ENCODE peak calls at places on chromosomes 7 and 10, in six cellular contexts. B is fibroblast of lung, V is tibial artery, T is cardiac fibroblast, D is HL-60, L is neural progenitor cell. Z is an unnamed sample.

GRCh38 chr10:47359626-47360418 is 11.7 kb downstream of the RBP3 start:
- DNase-seq in B (no peak), V (peak; percentile 35), T (no peak), D (no peak), L (no peak), Z (no peak)

GRCh38 chr10:42941790-42942189 is 135.1 kb upstream of the RET start:
- DNase-seq in B (no peak), V (peak; percentile 42), T (no peak), D (no peak), L (no peak), Z (no peak)

GRCh38 chr10:79391231-79392019 is 44.2 kb downstream of the PPIF start:
- DNase-seq in B (no peak), V (peak; percentile 63), T (no peak), D (no peak), L (no peak), Z (no peak)

GRCh38 chr10:11827414-11827813 is 4.3 kb downstream of the PROSER2 start:
- DNase-seq in B (no peak), V (no peak), T (no peak), D (no peak), L (no peak), Z (no peak)

GRCh38 chr10:30722956-30723355 is 93.4 kb upstream of the LYZL2 start:
- DNase-seq in B (no peak), V (no peak), T (no peak), D (no peak), L (no peak), Z (no peak)

GRCh38 chr7:107528461-107528860 is 35.3 kb downstream of the COG5 start:
- DNase-seq in B (peak; percentile 19), V (no peak), T (peak; percentile 65), D (no peak), L (no peak), Z (peak; percentile 43)

GRCh38 chr10:61136151-61136550 is 192.2 kb upstream of the RHOBTB1 start:
- DNase-seq in B (no peak), V (no peak), T (peak; percentile 47), D (no peak), L (no peak), Z (no peak)

GRCh38 chr7:33062023-33062781 is at the start of gene NT5C3A:
- DNase-seq in B (peak; percentile 24), V (peak; percentile 64), T (peak; percentile 39), D (peak; percentile 51), L (peak; percentile 71), Z (no peak)

GRCh38 chr7:73678862-73679261 is 4.4 kb downstream of the DNAJC30 start:
- DNase-seq in B (no peak), V (no peak), T (no peak), D (no peak), L (no peak), Z (no peak)

GRCh38 chr10:115654961-115655360 is 561.8 kb downstream of the ATRNL1 start:
- DNase-seq in B (peak; percentile 4), V (no peak), T (peak; percentile 2), D (no peak), L (no peak), Z (no peak)

GRCh38 chr7:22445140-22445722 is 54.8 kb downstream of the STEAP1B start:
- DNase-seq in B (peak; percentile 68), V (peak; percentile 70), T (peak; percentile 78), D (no peak), L (peak; percentile 21), Z (no peak)

GRCh38 chr7:100875356-100875751 is 451 bp downstream of the SRRT start:
- DNase-seq in B (no peak), V (no peak), T (no peak), D (peak; percentile 36), L (peak; percentile 47), Z (no peak)

GRCh38 chr10:132319853-132320669 is 11.9 kb upstream of the LRRC27 start:
- DNase-seq in B (peak; percentile 88), V (peak; percentile 64), T (peak; percentile 91), D (peak; percentile 75), L (no peak), Z (peak; percentile 68)

GRCh38 chr10:83896219-83896618 is 243.1 kb upstream of the GHITM start:
- DNase-seq in B (no peak), V (no peak), T (no peak), D (no peak), L (no peak), Z (no peak)

GRCh38 chr10:122115874-122116273 is 126.9 kb downstream of the TACC2 start:
- DNase-seq in B (peak; percentile 40), V (no peak), T (no peak), D (no peak), L (no peak), Z (no peak)

GRCh38 chr10:188546-188945 is 53.3 kb downstream of the ZMYND11 start:
- DNase-seq in B (peak; percentile 28), V (no peak), T (peak; percentile 65), D (no peak), L (no peak), Z (no peak)

GRCh38 chr7:23544913-23545354 is 13.2 kb upstream of the TRA2A start:
- DNase-seq in B (peak; percentile 42), V (no peak), T (peak; percentile 61), D (peak; percentile 38), L (peak; percentile 45), Z (no peak)

GRCh38 chr7:155844526-155844925 is 32.3 kb upstream of the SHH start:
- DNase-seq in B (no peak), V (no peak), T (no peak), D (no peak), L (no peak), Z (no peak)

GRCh38 chr7:24135003-24135817 is 148.8 kb upstream of the NPY start:
- DNase-seq in B (no peak), V (no peak), T (no peak), D (no peak), L (no peak), Z (no peak)

GRCh38 chr7:110569486-110569885 is 521.4 kb upstream of the LRRN3 start:
- DNase-seq in B (no peak), V (no peak), T (no peak), D (no peak), L (no peak), Z (no peak)

GRCh38 chr7:17608114-17608833 is 309.8 kb downstream of the AHR start:
- DNase-seq in B (peak; percentile 66), V (no peak), T (peak; percentile 72), D (peak; percentile 3), L (no peak), Z (peak; percentile 42)

GRCh38 chr7:45922810-45923209 is 1.7 kb upstream of the IGFBP3 start:
- DNase-seq in B (peak; percentile 33), V (no peak), T (peak; percentile 56), D (no peak), L (peak; percentile 15), Z (no peak)

GRCh38 chr10:110437761-110438341 is 59.9 kb upstream of the DUSP5 start:
- DNase-seq in B (no peak), V (peak; percentile 46), T (no peak), D (no peak), L (no peak), Z (no peak)

GRCh38 chr7:159030490-159031134 is 114.1 kb downstream of the VIPR2 start:
- DNase-seq in B (peak; percentile 16), V (peak; percentile 84), T (no peak), D (peak; percentile 16), L (peak; percentile 83), Z (no peak)

GRCh38 chr7:9149499-9150082 is 716.2 kb downstream of the NXPH1 start:
- DNase-seq in B (peak; percentile 2), V (no peak), T (peak; percentile 13), D (no peak), L (no peak), Z (no peak)

GRCh38 chr10:131174651-131175540 is 136.6 kb downstream of the TCERG1L start:
- DNase-seq in B (no peak), V (peak; percentile 33), T (no peak), D (no peak), L (no peak), Z (no peak)

GRCh38 chr7:101134399-101134980 is 7.6 kb downstream of the SERPINE1 start:
- DNase-seq in B (peak; percentile 59), V (no peak), T (peak; percentile 83), D (no peak), L (peak; percentile 54), Z (no peak)

GRCh38 chr7:142356166-142356565 is 98.3 kb upstream of the PRSS58 start:
- DNase-seq in B (no peak), V (no peak), T (no peak), D (no peak), L (no peak), Z (no peak)

GRCh38 chr7:147915781-147916180 is 674.8 kb upstream of the C7orf33 start:
- DNase-seq in B (no peak), V (no peak), T (no peak), D (no peak), L (no peak), Z (no peak)

GRCh38 chr7:2157473-2158279 is 75.1 kb downstream of the MAD1L1 start:
- DNase-seq in B (peak; percentile 98), V (peak; percentile 81), T (peak; percentile 93), D (no peak), L (peak; percentile 26), Z (peak; percentile 63)

GRCh38 chr7:47326220-47326619 is 255.7 kb downstream of the TNS3 start:
- DNase-seq in B (peak; percentile 74), V (no peak), T (peak; percentile 92), D (no peak), L (peak; percentile 20), Z (peak; percentile 30)
- TF ChIP-seq CTCF in B (peak; percentile 55), V (peak; percentile 15), T (peak; percentile 65), D (no peak), L (peak; percentile 19), Z (peak; percentile 53)

GRCh38 chr10:96269438-96270300 is 1.7 kb downstream of the BLNK start:
- DNase-seq in B (no peak), V (no peak), T (no peak), D (no peak), L (no peak), Z (no peak)
- H3K4me3 ChIP-seq in B (no peak overlapping the region), V (no peak overlapping the region), T (no peak overlapping the region), D (no peak overlapping the region), L (no peak overlapping the region), Z (no peak overlapping the region)

GRCh38 chr7:6271091-6271658 is 1.2 kb downstream of the CYTH3 start:
- DNase-seq in B (peak; percentile 62), V (peak; percentile 82), T (peak; percentile 65), D (peak; percentile 38), L (peak; percentile 51), Z (no peak)
- TF ChIP-seq CTCF in B (peak; percentile 60), V (peak; percentile 55), T (peak; percentile 65), D (no peak), L (no peak), Z (peak; percentile 66)

GRCh38 chr7:27174077-27175004 is at the start of gene HOXA10:
- DNase-seq in B (no peak), V (peak; percentile 86), T (no peak), D (no peak), L (no peak), Z (peak; percentile 43)
- H3K4me3 ChIP-seq in B (peak within 1 kb of the TSS; percentile 48), V (peak within 1 kb of the TSS; percentile 68), T (no peak within 1 kb of the TSS), D (peak within 1 kb of the TSS; percentile 40), L (no peak within 1 kb of the TSS), Z (peak within 1 kb of the TSS; percentile 72)

GRCh38 chr7:105748701-105749100 is 127.7 kb downstream of the ATXN7L1 start:
- DNase-seq in B (no peak), V (no peak), T (no peak), D (no peak), L (peak; percentile 31), Z (no peak)
- TF ChIP-seq CTCF in B (no peak), V (no peak), T (no peak), D (no peak), L (peak; percentile 7), Z (peak; percentile 6)

GRCh38 chr7:28733035-28733434 is 225.1 kb downstream of the TRIL start:
- DNase-seq in B (no peak), V (no peak), T (no peak), D (no peak), L (no peak), Z (no peak)
- H3K4me3 ChIP-seq in B (no peak overlapping the region), V (no peak overlapping the region), T (no peak overlapping the region), D (no peak overlapping the region), L (no peak overlapping the region), Z (no peak overlapping the region)

GRCh38 chr7:47337531-47337930 is 244.4 kb downstream of the TNS3 start:
- DNase-seq in B (no peak), V (no peak), T (no peak), D (no peak), L (no peak), Z (no peak)
- TF ChIP-seq CTCF in B (no peak), V (no peak), T (no peak), D (no peak), L (no peak), Z (no peak)